ENCODE peak calls at places on chromosome 7, in nine cellular contexts. One of them, this sample, is unnamed.

GRCh38 chr7:74343281-74344127 is 54.3 kb downstream of the CLIP2 start:
- DNase-seq in transverse colon: no peak
- DNase-seq in AG04450: no peak
- DNase-seq in hepatocyte: no peak
- DNase-seq in brain microvascular endothelial cell: peak; percentile 77
- DNase-seq in HCT116: peak; percentile 38
- DNase-seq in tibial artery: no peak
- DNase-seq in neural progenitor cell: no peak
- DNase-seq in tibial nerve: no peak
- DNase-seq in this sample: no peak

GRCh38 chr7:158283016-158283974 is 304.3 kb downstream of the PTPRN2 start:
- DNase-seq in transverse colon: no peak
- DNase-seq in AG04450: no peak
- DNase-seq in hepatocyte: no peak
- DNase-seq in brain microvascular endothelial cell: no peak
- DNase-seq in HCT116: no peak
- DNase-seq in tibial artery: peak; percentile 56
- DNase-seq in neural progenitor cell: no peak
- DNase-seq in tibial nerve: peak; percentile 8
- DNase-seq in this sample: no peak

GRCh38 chr7:26155531-26156375 is 3.8 kb downstream of the NFE2L3 start:
- DNase-seq in transverse colon: no peak
- DNase-seq in AG04450: no peak
- DNase-seq in hepatocyte: no peak
- DNase-seq in brain microvascular endothelial cell: peak; percentile 52
- DNase-seq in HCT116: no peak
- DNase-seq in tibial artery: no peak
- DNase-seq in neural progenitor cell: no peak
- DNase-seq in tibial nerve: no peak
- DNase-seq in this sample: no peak

GRCh38 chr7:131190146-131190545 is 137.5 kb upstream of the MKLN1 start:
- DNase-seq in transverse colon: no peak
- DNase-seq in AG04450: no peak
- DNase-seq in hepatocyte: peak; percentile 35
- DNase-seq in brain microvascular endothelial cell: no peak
- DNase-seq in HCT116: no peak
- DNase-seq in tibial artery: no peak
- DNase-seq in neural progenitor cell: peak; percentile 4
- DNase-seq in tibial nerve: no peak
- DNase-seq in this sample: no peak

GRCh38 chr7:66886152-66886551 is 34.9 kb upstream of the TMEM248 start:
- DNase-seq in transverse colon: no peak
- DNase-seq in AG04450: no peak
- DNase-seq in hepatocyte: no peak
- DNase-seq in brain microvascular endothelial cell: no peak
- DNase-seq in HCT116: no peak
- DNase-seq in tibial artery: no peak
- DNase-seq in neural progenitor cell: no peak
- DNase-seq in tibial nerve: no peak
- DNase-seq in this sample: no peak

GRCh38 chr7:74475243-74475986 is 21.7 kb downstream of the GTF2IRD1 start:
- DNase-seq in transverse colon: peak; percentile 45
- DNase-seq in AG04450: no peak
- DNase-seq in hepatocyte: no peak
- DNase-seq in brain microvascular endothelial cell: no peak
- DNase-seq in HCT116: no peak
- DNase-seq in tibial artery: no peak
- DNase-seq in neural progenitor cell: no peak
- DNase-seq in tibial nerve: no peak
- DNase-seq in this sample: no peak

GRCh38 chr7:82441916-82442478 is 1.6 kb downstream of the CACNA2D1 start:
- DNase-seq in transverse colon: no peak
- DNase-seq in AG04450: no peak
- DNase-seq in hepatocyte: no peak
- DNase-seq in brain microvascular endothelial cell: no peak
- DNase-seq in HCT116: no peak
- DNase-seq in tibial artery: no peak
- DNase-seq in neural progenitor cell: peak; percentile 44
- DNase-seq in tibial nerve: no peak
- DNase-seq in this sample: no peak

GRCh38 chr7:100378114-100378760 is 5.0 kb downstream of the PILRA start:
- DNase-seq in transverse colon: no peak
- DNase-seq in AG04450: no peak
- DNase-seq in hepatocyte: no peak
- DNase-seq in brain microvascular endothelial cell: no peak
- DNase-seq in HCT116: no peak
- DNase-seq in tibial artery: no peak
- DNase-seq in neural progenitor cell: no peak
- DNase-seq in tibial nerve: no peak
- DNase-seq in this sample: no peak

GRCh38 chr7:18086165-18087030 is 58.8 kb upstream of the PRPS1L1 start:
- DNase-seq in transverse colon: peak; percentile 12
- DNase-seq in AG04450: no peak
- DNase-seq in hepatocyte: peak; percentile 45
- DNase-seq in brain microvascular endothelial cell: no peak
- DNase-seq in HCT116: no peak
- DNase-seq in tibial artery: peak; percentile 67
- DNase-seq in neural progenitor cell: peak; percentile 80
- DNase-seq in tibial nerve: no peak
- DNase-seq in this sample: no peak

GRCh38 chr7:35878356-35878755 is 77.5 kb downstream of the SEPTIN7 start:
- DNase-seq in transverse colon: no peak
- DNase-seq in AG04450: peak; percentile 7
- DNase-seq in hepatocyte: no peak
- DNase-seq in brain microvascular endothelial cell: peak; percentile 7
- DNase-seq in HCT116: no peak
- DNase-seq in tibial artery: no peak
- DNase-seq in neural progenitor cell: no peak
- DNase-seq in tibial nerve: no peak
- DNase-seq in this sample: no peak

GRCh38 chr7:74514131-74514591 is 60.5 kb downstream of the GTF2IRD1 start:
- DNase-seq in transverse colon: no peak
- DNase-seq in AG04450: no peak
- DNase-seq in hepatocyte: no peak
- DNase-seq in brain microvascular endothelial cell: no peak
- DNase-seq in HCT116: no peak
- DNase-seq in tibial artery: no peak
- DNase-seq in neural progenitor cell: no peak
- DNase-seq in tibial nerve: no peak
- DNase-seq in this sample: no peak

GRCh38 chr7:100509213-100509612 is 25.5 kb downstream of the NYAP1 start:
- DNase-seq in transverse colon: no peak
- DNase-seq in AG04450: peak; percentile 78
- DNase-seq in hepatocyte: peak; percentile 23
- DNase-seq in brain microvascular endothelial cell: peak; percentile 80
- DNase-seq in HCT116: no peak
- DNase-seq in tibial artery: no peak
- DNase-seq in neural progenitor cell: no peak
- DNase-seq in tibial nerve: no peak
- DNase-seq in this sample: no peak

GRCh38 chr7:142866361-142867096 is 11.7 kb downstream of the EPHB6 start:
- DNase-seq in transverse colon: peak; percentile 41
- DNase-seq in AG04450: no peak
- DNase-seq in hepatocyte: peak; percentile 62
- DNase-seq in brain microvascular endothelial cell: no peak
- DNase-seq in HCT116: no peak
- DNase-seq in tibial artery: no peak
- DNase-seq in neural progenitor cell: peak; percentile 64
- DNase-seq in tibial nerve: no peak
- DNase-seq in this sample: no peak

GRCh38 chr7:155219154-155219531 is 78.5 kb upstream of the INSIG1 start:
- DNase-seq in transverse colon: no peak
- DNase-seq in AG04450: no peak
- DNase-seq in hepatocyte: no peak
- DNase-seq in brain microvascular endothelial cell: no peak
- DNase-seq in HCT116: no peak
- DNase-seq in tibial artery: no peak
- DNase-seq in neural progenitor cell: no peak
- DNase-seq in tibial nerve: no peak
- DNase-seq in this sample: no peak

GRCh38 chr7:92246363-92247101 is 758 bp downstream of the ANKIB1 start:
- DNase-seq in transverse colon: peak; percentile 15
- DNase-seq in AG04450: no peak
- DNase-seq in hepatocyte: peak; percentile 31
- DNase-seq in brain microvascular endothelial cell: no peak
- DNase-seq in HCT116: no peak
- DNase-seq in tibial artery: peak; percentile 62
- DNase-seq in neural progenitor cell: peak; percentile 1
- DNase-seq in tibial nerve: no peak
- DNase-seq in this sample: no peak

GRCh38 chr7:42868456-42868855 is 43.4 kb downstream of the C7orf25 start:
- DNase-seq in transverse colon: no peak
- DNase-seq in AG04450: no peak
- DNase-seq in hepatocyte: no peak
- DNase-seq in brain microvascular endothelial cell: no peak
- DNase-seq in HCT116: no peak
- DNase-seq in tibial artery: no peak
- DNase-seq in neural progenitor cell: no peak
- DNase-seq in tibial nerve: no peak
- DNase-seq in this sample: no peak

GRCh38 chr7:44052771-44053365 is 8.4 kb downstream of the DBNL start:
- DNase-seq in transverse colon: peak; percentile 3
- DNase-seq in AG04450: no peak
- DNase-seq in hepatocyte: no peak
- DNase-seq in brain microvascular endothelial cell: no peak
- DNase-seq in HCT116: no peak
- DNase-seq in tibial artery: peak; percentile 37
- DNase-seq in neural progenitor cell: no peak
- DNase-seq in tibial nerve: no peak
- DNase-seq in this sample: no peak

GRCh38 chr7:44048031-44048795 is 3.7 kb downstream of the DBNL start:
- DNase-seq in transverse colon: no peak
- DNase-seq in AG04450: no peak
- DNase-seq in hepatocyte: no peak
- DNase-seq in brain microvascular endothelial cell: no peak
- DNase-seq in HCT116: no peak
- DNase-seq in tibial artery: no peak
- DNase-seq in neural progenitor cell: no peak
- DNase-seq in tibial nerve: no peak
- DNase-seq in this sample: no peak

GRCh38 chr7:44050121-44050914 is 5.8 kb downstream of the DBNL start:
- DNase-seq in transverse colon: no peak
- DNase-seq in AG04450: no peak
- DNase-seq in hepatocyte: no peak
- DNase-seq in brain microvascular endothelial cell: no peak
- DNase-seq in HCT116: no peak
- DNase-seq in tibial artery: no peak
- DNase-seq in neural progenitor cell: no peak
- DNase-seq in tibial nerve: no peak
- DNase-seq in this sample: no peak

GRCh38 chr7:44051611-44052220 is 7.2 kb downstream of the DBNL start:
- DNase-seq in transverse colon: no peak
- DNase-seq in AG04450: no peak
- DNase-seq in hepatocyte: no peak
- DNase-seq in brain microvascular endothelial cell: no peak
- DNase-seq in HCT116: no peak
- DNase-seq in tibial artery: no peak
- DNase-seq in neural progenitor cell: no peak
- DNase-seq in tibial nerve: no peak
- DNase-seq in this sample: no peak

GRCh38 chr7:44050915-44051560 is 6.5 kb downstream of the DBNL start:
- DNase-seq in transverse colon: no peak
- DNase-seq in AG04450: no peak
- DNase-seq in hepatocyte: no peak
- DNase-seq in brain microvascular endothelial cell: no peak
- DNase-seq in HCT116: no peak
- DNase-seq in tibial artery: no peak
- DNase-seq in neural progenitor cell: no peak
- DNase-seq in tibial nerve: no peak
- DNase-seq in this sample: no peak
- TF ChIP-seq CTCF in transverse colon: no peak
- TF ChIP-seq CTCF in AG04450: no peak
- TF ChIP-seq CTCF in hepatocyte: no peak
- TF ChIP-seq CTCF in brain microvascular endothelial cell: no peak
- TF ChIP-seq CTCF in HCT116: no peak
- TF ChIP-seq CTCF in tibial artery: no peak
- TF ChIP-seq CTCF in neural progenitor cell: no peak
- TF ChIP-seq CTCF in tibial nerve: no peak
- TF ChIP-seq CTCF in this sample: no peak

DNA sequence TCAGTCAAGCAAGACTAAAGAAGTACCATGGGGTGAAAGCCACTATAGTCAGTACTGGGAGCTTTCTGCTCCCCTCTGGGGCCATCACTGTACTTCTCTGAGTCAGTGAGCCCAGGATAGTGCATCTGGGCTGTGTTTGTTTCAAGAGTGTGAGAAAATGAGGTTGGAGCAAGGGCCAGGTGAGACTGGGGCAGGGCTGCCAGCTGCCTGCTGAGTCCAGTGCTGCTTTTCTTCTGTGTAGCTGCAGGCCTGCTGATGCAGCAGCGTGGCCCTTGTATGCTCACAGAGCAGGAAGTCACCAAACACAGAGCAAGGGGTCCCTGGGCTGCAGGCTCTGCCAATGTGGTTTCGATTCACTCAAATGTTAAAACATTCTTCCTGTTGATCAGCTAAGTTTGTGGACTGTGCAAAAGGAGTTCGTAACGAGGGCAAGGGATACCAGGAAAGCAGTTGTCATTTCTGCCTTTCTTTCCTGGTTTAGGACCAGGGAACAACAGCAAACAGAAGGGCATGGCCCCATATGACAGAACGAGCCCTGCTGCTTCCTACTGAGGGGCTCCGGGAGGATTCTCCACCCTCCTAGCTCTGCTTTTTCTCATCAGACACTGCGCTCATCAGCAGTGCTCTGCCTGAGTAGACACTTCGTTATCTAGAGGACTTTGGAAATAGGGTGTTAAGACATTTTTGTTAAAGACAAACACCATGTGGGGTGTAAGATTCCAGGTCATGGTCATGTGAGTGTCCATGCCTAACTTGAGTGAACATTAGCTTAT is 65.5 kb upstream of the TNS3 start:
- DNase-seq in transverse colon: no peak
- DNase-seq in AG04450: no peak
- DNase-seq in hepatocyte: no peak
- DNase-seq in brain microvascular endothelial cell: no peak
- DNase-seq in HCT116: no peak
- DNase-seq in tibial artery: no peak
- DNase-seq in neural progenitor cell: no peak
- DNase-seq in tibial nerve: no peak
- DNase-seq in this sample: no peak
- H3K27ac ChIP-seq in transverse colon: peak overlapping the region; percentile 2
- H3K27ac ChIP-seq in AG04450: no peak overlapping the region
- H3K27ac ChIP-seq in hepatocyte: peak overlapping the region; percentile 76
- H3K27ac ChIP-seq in brain microvascular endothelial cell: peak overlapping the region; percentile 75
- H3K27ac ChIP-seq in HCT116: no peak overlapping the region
- H3K27ac ChIP-seq in tibial artery: no peak overlapping the region
- H3K27ac ChIP-seq in neural progenitor cell: no peak overlapping the region
- H3K27ac ChIP-seq in tibial nerve: no peak overlapping the region
- H3K27ac ChIP-seq in this sample: no peak overlapping the region

GRCh38 chr7:64887756-64888508 is 15.1 kb upstream of the ZNF273 start:
- DNase-seq in transverse colon: peak; percentile 60
- DNase-seq in AG04450: no peak
- DNase-seq in hepatocyte: no peak
- DNase-seq in brain microvascular endothelial cell: no peak
- DNase-seq in HCT116: no peak
- DNase-seq in tibial artery: no peak
- DNase-seq in neural progenitor cell: peak; percentile 46
- DNase-seq in tibial nerve: no peak
- DNase-seq in this sample: no peak
- TF ChIP-seq CTCF in transverse colon: peak; percentile 30
- TF ChIP-seq CTCF in AG04450: no peak
- TF ChIP-seq CTCF in hepatocyte: peak; percentile 31
- TF ChIP-seq CTCF in brain microvascular endothelial cell: peak; percentile 59
- TF ChIP-seq CTCF in HCT116: peak; percentile 52
- TF ChIP-seq CTCF in tibial artery: no peak
- TF ChIP-seq CTCF in neural progenitor cell: peak; percentile 49
- TF ChIP-seq CTCF in tibial nerve: peak; percentile 38
- TF ChIP-seq CTCF in this sample: no peak

GRCh38 chr7:141369422-141369821 is 181.8 kb upstream of the AGK start:
- DNase-seq in transverse colon: no peak
- DNase-seq in AG04450: no peak
- DNase-seq in hepatocyte: peak; percentile 13
- DNase-seq in brain microvascular endothelial cell: no peak
- DNase-seq in HCT116: no peak
- DNase-seq in tibial artery: no peak
- DNase-seq in neural progenitor cell: no peak
- DNase-seq in tibial nerve: no peak
- DNase-seq in this sample: no peak
- H3K27ac ChIP-seq in transverse colon: no peak overlapping the region
- H3K27ac ChIP-seq in AG04450: no peak overlapping the region
- H3K27ac ChIP-seq in hepatocyte: no peak overlapping the region
- H3K27ac ChIP-seq in brain microvascular endothelial cell: no peak overlapping the region
- H3K27ac ChIP-seq in HCT116: no peak overlapping the region
- H3K27ac ChIP-seq in tibial artery: no peak overlapping the region
- H3K27ac ChIP-seq in neural progenitor cell: no peak overlapping the region
- H3K27ac ChIP-seq in tibial nerve: no peak overlapping the region
- H3K27ac ChIP-seq in this sample: no peak overlapping the region

This sample was measured in thoracic aorta.